ENCODE peak calls at places on chromosomes 5 and 9, in six cellular contexts. One of them, this sample, is unnamed.

GRCh38 chr5:160278356-160278755 is 34.0 kb downstream of the CCNJL start:
- DNase-seq in mucosa of descending colon: no peak
- DNase-seq in lung: no peak
- DNase-seq in PC-3: no peak
- DNase-seq in CD8-positive, alpha-beta T cell: no peak
- DNase-seq in CD4-positive, alpha-beta T cell: no peak
- DNase-seq in this sample: no peak

GRCh38 chr5:103247120-103247519 is 11.4 kb upstream of the MACIR start:
- DNase-seq in lung: no peak
- DNase-seq in CD8-positive, alpha-beta T cell: no peak
- DNase-seq in mucosa of descending colon: no peak
- DNase-seq in CD4-positive, alpha-beta T cell: no peak
- DNase-seq in PC-3: no peak
- DNase-seq in this sample: no peak

GRCh38 chr5:161740433-161740832 is 54.9 kb downstream of the GABRA6 start:
- DNase-seq in PC-3: no peak
- DNase-seq in mucosa of descending colon: no peak
- DNase-seq in CD8-positive, alpha-beta T cell: no peak
- DNase-seq in lung: no peak
- DNase-seq in CD4-positive, alpha-beta T cell: no peak
- DNase-seq in this sample: no peak

GRCh38 chr9:8784813-8785212 is 985.2 kb upstream of the DMAC1 start:
- DNase-seq in mucosa of descending colon: no peak
- DNase-seq in lung: no peak
- DNase-seq in CD4-positive, alpha-beta T cell: no peak
- DNase-seq in CD8-positive, alpha-beta T cell: no peak
- DNase-seq in PC-3: no peak
- DNase-seq in this sample: no peak

GRCh38 chr5:135814254-135814653 is 20.2 kb upstream of the SLC25A48 start:
- DNase-seq in CD8-positive, alpha-beta T cell: no peak
- DNase-seq in CD4-positive, alpha-beta T cell: no peak
- DNase-seq in PC-3: no peak
- DNase-seq in mucosa of descending colon: no peak
- DNase-seq in lung: no peak
- DNase-seq in this sample: no peak

GRCh38 chr5:112196574-112196973 is 222.5 kb downstream of the EPB41L4A start:
- DNase-seq in lung: no peak
- DNase-seq in mucosa of descending colon: no peak
- DNase-seq in CD4-positive, alpha-beta T cell: no peak
- DNase-seq in CD8-positive, alpha-beta T cell: no peak
- DNase-seq in PC-3: no peak
- DNase-seq in this sample: no peak

GRCh38 chr5:164422400-164422799 is 917.0 kb downstream of the MAT2B start:
- DNase-seq in mucosa of descending colon: peak; percentile 1
- DNase-seq in PC-3: no peak
- DNase-seq in CD8-positive, alpha-beta T cell: no peak
- DNase-seq in CD4-positive, alpha-beta T cell: no peak
- DNase-seq in lung: no peak
- DNase-seq in this sample: no peak

GRCh38 chr9:81112638-81113037 is 576.7 kb downstream of the TLE1 start:
- DNase-seq in CD8-positive, alpha-beta T cell: no peak
- DNase-seq in CD4-positive, alpha-beta T cell: no peak
- DNase-seq in PC-3: no peak
- DNase-seq in lung: no peak
- DNase-seq in mucosa of descending colon: no peak
- DNase-seq in this sample: no peak

GRCh38 chr9:128081052-128081451 is 13.0 kb downstream of the SLC25A25 start:
- DNase-seq in CD8-positive, alpha-beta T cell: no peak
- DNase-seq in lung: no peak
- DNase-seq in PC-3: no peak
- DNase-seq in CD4-positive, alpha-beta T cell: no peak
- DNase-seq in mucosa of descending colon: no peak
- DNase-seq in this sample: no peak

GRCh38 chr5:139243425-139243965 is 45.3 kb upstream of the SIL1 start:
- DNase-seq in lung: no peak
- DNase-seq in PC-3: no peak
- DNase-seq in mucosa of descending colon: no peak
- DNase-seq in CD4-positive, alpha-beta T cell: no peak
- DNase-seq in CD8-positive, alpha-beta T cell: no peak
- DNase-seq in this sample: no peak

GRCh38 chr9:91196103-91196761 is 165.5 kb downstream of the AUH start:
- DNase-seq in lung: peak; percentile 28
- DNase-seq in CD8-positive, alpha-beta T cell: no peak
- DNase-seq in mucosa of descending colon: no peak
- DNase-seq in CD4-positive, alpha-beta T cell: no peak
- DNase-seq in PC-3: no peak
- DNase-seq in this sample: no peak

GRCh38 chr5:178380086-178380485 is 147.5 kb upstream of the PHYKPL start:
- DNase-seq in PC-3: no peak
- DNase-seq in mucosa of descending colon: no peak
- DNase-seq in lung: no peak
- DNase-seq in CD4-positive, alpha-beta T cell: no peak
- DNase-seq in CD8-positive, alpha-beta T cell: no peak
- DNase-seq in this sample: no peak
- H3K9me3 ChIP-seq in PC-3: no peaks in the 10 kb centered on the region
- H3K9me3 ChIP-seq in mucosa of descending colon: no peaks in the 10 kb centered on the region
- H3K9me3 ChIP-seq in lung: no peaks in the 10 kb centered on the region
- H3K9me3 ChIP-seq in CD4-positive, alpha-beta T cell: no peaks in the 10 kb centered on the region
- H3K9me3 ChIP-seq in CD8-positive, alpha-beta T cell: no peaks in the 10 kb centered on the region
- H3K9me3 ChIP-seq in this sample: no peaks in the 10 kb centered on the region

GRCh38 chr5:179272326-179273073 is 72.8 kb downstream of the ADAMTS2 start:
- DNase-seq in CD4-positive, alpha-beta T cell: no peak
- DNase-seq in mucosa of descending colon: no peak
- DNase-seq in CD8-positive, alpha-beta T cell: no peak
- DNase-seq in PC-3: no peak
- DNase-seq in lung: no peak
- DNase-seq in this sample: no peak
- H3K9me3 ChIP-seq in CD4-positive, alpha-beta T cell: no peaks in the 10 kb centered on the region
- H3K9me3 ChIP-seq in mucosa of descending colon: no peaks in the 10 kb centered on the region
- H3K9me3 ChIP-seq in CD8-positive, alpha-beta T cell: no peaks in the 10 kb centered on the region
- H3K9me3 ChIP-seq in PC-3: no peaks in the 10 kb centered on the region
- H3K9me3 ChIP-seq in lung: no peaks in the 10 kb centered on the region
- H3K9me3 ChIP-seq in this sample: no peaks in the 10 kb centered on the region

GRCh38 chr9:92983984-92984589 is 36.8 kb downstream of the FGD3 start:
- DNase-seq in mucosa of descending colon: no peak
- DNase-seq in CD8-positive, alpha-beta T cell: no peak
- DNase-seq in lung: no peak
- DNase-seq in PC-3: peak; percentile 29
- DNase-seq in CD4-positive, alpha-beta T cell: no peak
- DNase-seq in this sample: no peak

GRCh38 chr9:92979657-92980056 is 32.3 kb downstream of the FGD3 start:
- DNase-seq in lung: no peak
- DNase-seq in mucosa of descending colon: no peak
- DNase-seq in CD8-positive, alpha-beta T cell: no peak
- DNase-seq in PC-3: no peak
- DNase-seq in CD4-positive, alpha-beta T cell: no peak
- DNase-seq in this sample: no peak

GRCh38 chr9:92984976-92985375 is 37.7 kb downstream of the FGD3 start:
- DNase-seq in lung: no peak
- DNase-seq in CD4-positive, alpha-beta T cell: no peak
- DNase-seq in mucosa of descending colon: no peak
- DNase-seq in CD8-positive, alpha-beta T cell: no peak
- DNase-seq in PC-3: no peak
- DNase-seq in this sample: no peak

GRCh38 chr9:92980085-92980745 is 32.9 kb downstream of the FGD3 start:
- DNase-seq in PC-3: peak; percentile 77
- DNase-seq in lung: no peak
- DNase-seq in mucosa of descending colon: no peak
- DNase-seq in CD4-positive, alpha-beta T cell: no peak
- DNase-seq in CD8-positive, alpha-beta T cell: no peak
- DNase-seq in this sample: no peak

GRCh38 chr9:92982130-92982529 is 34.8 kb downstream of the FGD3 start:
- DNase-seq in PC-3: no peak
- DNase-seq in lung: no peak
- DNase-seq in CD4-positive, alpha-beta T cell: no peak
- DNase-seq in CD8-positive, alpha-beta T cell: no peak
- DNase-seq in mucosa of descending colon: no peak
- DNase-seq in this sample: no peak
- H3K9me3 ChIP-seq in PC-3: peaks cover 20% of the 10 kb centered on the region
- H3K9me3 ChIP-seq in lung: peaks cover 3% of the 10 kb centered on the region
- H3K9me3 ChIP-seq in CD4-positive, alpha-beta T cell: peaks cover 4% of the 10 kb centered on the region
- H3K9me3 ChIP-seq in CD8-positive, alpha-beta T cell: no peaks in the 10 kb centered on the region
- H3K9me3 ChIP-seq in mucosa of descending colon: peaks cover 28% of the 10 kb centered on the region
- H3K9me3 ChIP-seq in this sample: no peaks in the 10 kb centered on the region

DNA sequence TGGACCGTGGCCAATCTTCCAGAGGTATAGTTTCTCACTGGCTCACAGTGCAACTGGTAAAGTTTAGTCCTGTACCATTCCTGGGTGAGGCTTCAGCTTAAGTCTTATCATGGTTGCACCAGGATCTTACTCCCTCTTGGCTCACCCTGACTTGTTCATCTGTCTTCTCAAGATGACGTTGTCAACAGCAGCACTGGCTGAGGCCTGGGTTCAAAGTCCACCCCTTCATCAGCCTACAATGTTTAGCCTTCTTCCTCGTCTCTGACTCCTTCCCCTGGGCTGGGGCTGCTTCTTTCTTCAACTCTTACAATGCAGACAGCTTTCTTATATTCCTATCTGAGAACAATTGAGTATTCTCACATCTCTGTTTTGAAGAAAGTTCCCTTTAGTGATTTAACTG is 311.1 kb upstream of the CLINT1 start:
- DNase-seq in mucosa of descending colon: peak; percentile 68
- DNase-seq in lung: no peak
- DNase-seq in CD8-positive, alpha-beta T cell: no peak
- DNase-seq in PC-3: no peak
- DNase-seq in CD4-positive, alpha-beta T cell: no peak
- DNase-seq in this sample: no peak
- H3K9me3 ChIP-seq in mucosa of descending colon: no peaks in the 10 kb centered on the region
- H3K9me3 ChIP-seq in lung: no peaks in the 10 kb centered on the region
- H3K9me3 ChIP-seq in CD8-positive, alpha-beta T cell: no peaks in the 10 kb centered on the region
- H3K9me3 ChIP-seq in PC-3: no peaks in the 10 kb centered on the region
- H3K9me3 ChIP-seq in CD4-positive, alpha-beta T cell: no peaks in the 10 kb centered on the region
- H3K9me3 ChIP-seq in this sample: no peaks in the 10 kb centered on the region

GRCh38 chr5:141420855-141421488 is at the start of gene PCDHGA11:
- DNase-seq in PC-3: no peak
- DNase-seq in lung: no peak
- DNase-seq in CD8-positive, alpha-beta T cell: no peak
- DNase-seq in CD4-positive, alpha-beta T cell: no peak
- DNase-seq in mucosa of descending colon: peak; percentile 45
- DNase-seq in this sample: no peak
- H3K9me3 ChIP-seq in PC-3: no peaks in the 10 kb centered on the region
- H3K9me3 ChIP-seq in lung: peaks cover 5% of the 10 kb centered on the region
- H3K9me3 ChIP-seq in CD8-positive, alpha-beta T cell: peaks cover 9% of the 10 kb centered on the region
- H3K9me3 ChIP-seq in CD4-positive, alpha-beta T cell: peaks cover 59% of the 10 kb centered on the region
- H3K9me3 ChIP-seq in mucosa of descending colon: peaks cover 98% of the 10 kb centered on the region
- H3K9me3 ChIP-seq in this sample: peaks cover 9% of the 10 kb centered on the region

DNA sequence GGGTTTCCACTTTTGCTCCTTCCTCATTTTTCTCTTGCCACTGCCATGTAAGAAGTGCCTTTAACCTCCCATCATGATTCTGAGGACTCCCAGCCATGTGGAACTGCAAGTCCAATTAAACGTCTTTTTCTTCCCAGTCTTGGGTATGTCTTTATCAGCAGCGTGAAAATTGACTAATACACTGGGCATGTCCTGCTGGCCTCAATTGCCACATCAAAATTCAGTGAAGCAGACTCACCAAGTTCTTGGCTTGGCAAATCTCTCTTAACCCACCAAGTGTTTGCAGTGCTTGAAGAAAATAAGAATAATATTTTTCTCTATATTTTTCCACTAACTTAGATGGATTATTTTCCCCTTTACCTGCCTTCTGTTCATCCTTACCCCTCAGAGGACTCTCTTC is 212.0 kb downstream of the BRINP1 start:
- DNase-seq in mucosa of descending colon: no peak
- DNase-seq in CD8-positive, alpha-beta T cell: no peak
- DNase-seq in lung: no peak
- DNase-seq in PC-3: no peak
- DNase-seq in CD4-positive, alpha-beta T cell: no peak
- DNase-seq in this sample: no peak
- H3K9me3 ChIP-seq in mucosa of descending colon: no peaks in the 10 kb centered on the region
- H3K9me3 ChIP-seq in CD8-positive, alpha-beta T cell: no peaks in the 10 kb centered on the region
- H3K9me3 ChIP-seq in lung: no peaks in the 10 kb centered on the region
- H3K9me3 ChIP-seq in PC-3: no peaks in the 10 kb centered on the region
- H3K9me3 ChIP-seq in CD4-positive, alpha-beta T cell: no peaks in the 10 kb centered on the region
- H3K9me3 ChIP-seq in this sample: no peaks in the 10 kb centered on the region

DNA sequence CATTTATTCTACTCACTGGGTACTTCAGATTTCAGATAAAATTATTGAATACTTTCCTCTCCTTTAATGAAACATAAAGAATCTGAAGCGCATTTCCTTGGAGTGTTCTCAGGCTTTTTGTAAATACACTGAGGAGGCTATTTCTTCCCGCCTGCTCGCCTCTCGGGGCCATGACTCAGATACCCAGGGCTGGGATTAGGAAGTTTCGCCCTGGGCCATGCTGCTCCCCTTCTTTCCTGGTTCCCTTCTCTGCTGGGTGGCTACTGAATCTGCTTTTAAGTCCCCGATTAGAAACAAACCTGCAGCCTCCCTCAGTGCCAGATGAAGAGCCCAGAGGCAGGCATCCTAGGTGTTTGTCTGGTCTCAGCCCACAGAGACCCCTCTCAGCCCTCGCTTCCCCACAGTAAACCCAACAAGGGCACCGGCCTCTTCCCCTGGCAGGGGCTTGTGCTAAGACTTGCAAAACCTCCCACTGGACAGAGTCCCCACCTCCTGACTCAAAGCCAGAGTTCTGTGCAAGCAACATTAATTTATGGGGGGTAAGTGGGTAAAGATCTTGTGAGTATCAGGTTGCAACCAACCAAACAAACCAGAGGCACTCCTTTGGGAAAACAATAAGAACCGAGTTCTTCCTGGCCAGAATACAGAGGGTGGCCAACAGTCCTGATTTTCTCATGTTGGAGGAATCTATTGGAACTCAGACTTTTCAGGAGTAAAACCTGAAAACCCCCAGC is 30.6 kb upstream of the IRX1 start:
- DNase-seq in lung: no peak
- DNase-seq in CD4-positive, alpha-beta T cell: no peak
- DNase-seq in CD8-positive, alpha-beta T cell: no peak
- DNase-seq in PC-3: no peak
- DNase-seq in mucosa of descending colon: no peak
- DNase-seq in this sample: no peak
- H3K9me3 ChIP-seq in lung: no peaks in the 10 kb centered on the region
- H3K9me3 ChIP-seq in CD4-positive, alpha-beta T cell: no peaks in the 10 kb centered on the region
- H3K9me3 ChIP-seq in CD8-positive, alpha-beta T cell: no peaks in the 10 kb centered on the region
- H3K9me3 ChIP-seq in PC-3: peaks cover 29% of the 10 kb centered on the region
- H3K9me3 ChIP-seq in mucosa of descending colon: no peaks in the 10 kb centered on the region
- H3K9me3 ChIP-seq in this sample: no peaks in the 10 kb centered on the region